ENCODE peak calls at places on chromosomes 2 and 18, in seven cellular contexts. X is HCT116, O is stromal cell of bone marrow, E is frontal cortex, T is sigmoid colon, R is occipital lobe, V is nucleus accumbens. B is an unnamed sample.

GRCh38 chr2:170812716-170813585 is 3.7 kb upstream of the GAD1 start:
- DNase-seq in X (peak; percentile 80), O (peak; percentile 88), E (peak; percentile 71), T (no peak), R (no peak), V (no peak), B (peak; percentile 78)

GRCh38 chr2:195018462-195018861 is 638.6 kb upstream of the SLC39A10 start:
- DNase-seq in X (no peak), O (no peak), E (no peak), T (no peak), R (no peak), V (no peak), B (no peak)

GRCh38 chr2:239611222-239611795 is 210.5 kb upstream of the HDAC4 start:
- DNase-seq in X (no peak), O (no peak), E (no peak), T (peak; percentile 54), R (no peak), V (no peak), B (no peak)

GRCh38 chr2:30127016-30127893 is 19.6 kb upstream of the YPEL5 start:
- DNase-seq in X (no peak), O (no peak), E (no peak), T (no peak), R (no peak), V (no peak), B (peak; percentile 41)

GRCh38 chr2:42051168-42052125 is 3.6 kb downstream of the PKDCC start:
- DNase-seq in X (no peak), O (no peak), E (no peak), T (peak; percentile 69), R (no peak), V (no peak), B (no peak)

GRCh38 chr2:173991857-173992588 is 26.9 kb upstream of the SP3 start:
- DNase-seq in X (no peak), O (peak; percentile 77), E (no peak), T (peak; percentile 86), R (no peak), V (no peak), B (no peak)

GRCh38 chr2:55862269-55862668 is 61.3 kb downstream of the EFEMP1 start:
- DNase-seq in X (no peak), O (peak; percentile 94), E (no peak), T (peak; percentile 66), R (no peak), V (no peak), B (no peak)

GRCh38 chr2:240191001-240191400 is 50.5 kb upstream of the OTOS start:
- DNase-seq in X (no peak), O (no peak), E (no peak), T (peak; percentile 45), R (no peak), V (no peak), B (no peak)

GRCh38 chr2:219155054-219155644 is 5.5 kb downstream of the NHEJ1 start:
- DNase-seq in X (peak; percentile 78), O (peak; percentile 49), E (peak; percentile 48), T (no peak), R (no peak), V (no peak), B (peak; percentile 78)

GRCh38 chr2:239186958-239187357 is 213.9 kb downstream of the HDAC4 start:
- DNase-seq in X (no peak), O (no peak), E (no peak), T (peak; percentile 54), R (no peak), V (no peak), B (no peak)

GRCh38 chr2:114127372-114127771 is 237.5 kb downstream of the ACTR3 start:
- DNase-seq in X (no peak), O (peak; percentile 60), E (no peak), T (no peak), R (no peak), V (no peak), B (no peak)

GRCh38 chr2:119491776-119492525 is 32.3 kb downstream of the SCTR start:
- DNase-seq in X (peak; percentile 49), O (no peak), E (no peak), T (no peak), R (no peak), V (no peak), B (peak; percentile 70)

GRCh38 chr2:223488814-223489213 is 113.3 kb downstream of the SCG2 start:
- DNase-seq in X (no peak), O (no peak), E (no peak), T (no peak), R (no peak), V (no peak), B (no peak)

GRCh38 chr2:73004889-73005596 is 66.5 kb downstream of the SFXN5 start:
- DNase-seq in X (no peak), O (no peak), E (no peak), T (no peak), R (peak; percentile 59), V (no peak), B (no peak)

GRCh38 chr2:35081001-35081628 is 1274.5 kb upstream of the CRIM1 start:
- DNase-seq in X (no peak), O (peak; percentile 38), E (no peak), T (no peak), R (no peak), V (no peak), B (no peak)

GRCh38 chr2:39068757-39069515 is 51.9 kb downstream of the SOS1 start:
- DNase-seq in X (no peak), O (no peak), E (no peak), T (no peak), R (no peak), V (no peak), B (no peak)

GRCh38 chr2:20567926-20568179 is 83.0 kb downstream of the HS1BP3 start:
- DNase-seq in X (no peak), O (no peak), E (no peak), T (no peak), R (no peak), V (no peak), B (no peak)

GRCh38 chr2:157732596-157732995 is 103.9 kb upstream of the ACVR1C start:
- DNase-seq in X (no peak), O (no peak), E (no peak), T (no peak), R (no peak), V (no peak), B (no peak)

GRCh38 chr2:239329284-239329971 is 71.4 kb downstream of the HDAC4 start:
- DNase-seq in X (no peak), O (no peak), E (no peak), T (peak; percentile 99), R (no peak), V (no peak), B (no peak)

GRCh38 chr2:232873909-232874641 is 4.0 kb downstream of the SNORC start:
- DNase-seq in X (no peak), O (no peak), E (no peak), T (peak; percentile 25), R (no peak), V (no peak), B (peak; percentile 75)

GRCh38 chr2:157628532-157629415 is at the start of gene ACVR1C:
- DNase-seq in X (peak; percentile 83), O (peak; percentile 14), E (peak; percentile 86), T (peak; percentile 67), R (peak; percentile 50), V (no peak), B (peak; percentile 64)

GRCh38 chr18:77653792-77654191 is 404.1 kb downstream of the GALR1 start:
- DNase-seq in X (no peak), O (no peak), E (no peak), T (no peak), R (no peak), V (no peak), B (no peak)

GRCh38 chr2:86038291-86039081 is 67.2 kb downstream of the POLR1A start:
- DNase-seq in X (no peak), O (peak; percentile 82), E (no peak), T (peak; percentile 69), R (no peak), V (no peak), B (no peak)

GRCh38 chr2:193542762-193543161 is 1348.0 kb upstream of the TMEFF2 start:
- DNase-seq in X (no peak), O (no peak), E (no peak), T (no peak), R (no peak), V (no peak), B (no peak)

GRCh38 chr18:70382032-70382431 is 93.2 kb downstream of the SOCS6 start:
- DNase-seq in X (no peak), O (no peak), E (no peak), T (no peak), R (no peak), V (no peak), B (peak; percentile 69)

B was measured in LoVo.